ENCODE peak calls at places on chromosomes 7 and 10, in four cellular contexts. P is K562, B is GM12878, K is H1. F is an unnamed sample.

GRCh38 chr7:5354460-5355279 is 69.0 kb downstream of the TNRC18 start:
- DNase-seq in P (no peak), B (no peak), K (no peak), F (peak)

GRCh38 chr10:35642023-35642792 is at the start of gene FZD8:
- DNase-seq in P (peak), B (no peak), K (peak), F (peak)

GRCh38 chr10:74290703-74291102 is 139.7 kb downstream of the ADK start:
- DNase-seq in P (no peak), B (no peak), K (no peak), F (peak)

GRCh38 chr10:61970182-61971015 is 68.9 kb downstream of the ARID5B start:
- DNase-seq in P (no peak), B (no peak), K (no peak), F (no peak)

GRCh38 chr7:70698219-70698832 is 433.6 kb upstream of the GALNT17 start:
- DNase-seq in P (peak), B (no peak), K (no peak), F (peak)

GRCh38 chr7:10237306-10237705 is 736.4 kb upstream of the PHF14 start:
- DNase-seq in P (no peak), B (no peak), K (no peak), F (no peak)

GRCh38 chr7:140304071-140304799 is 94.1 kb downstream of the SLC37A3 start:
- DNase-seq in P (peak), B (peak), K (no peak), F (peak)

GRCh38 chr10:53489783-53490182 is 717.2 kb upstream of the MBL2 start:
- DNase-seq in P (no peak), B (no peak), K (no peak), F (no peak)

GRCh38 chr7:2157473-2158279 is 75.1 kb downstream of the MAD1L1 start:
- DNase-seq in P (no peak), B (no peak), K (no peak), F (peak)

GRCh38 chr10:63005246-63005645 is 127.9 kb upstream of the NRBF2 start:
- DNase-seq in P (no peak), B (peak), K (no peak), F (no peak)

GRCh38 chr10:124125305-124126116 is 32.1 kb upstream of the CHST15 start:
- DNase-seq in P (no peak), B (no peak), K (no peak), F (no peak)

DNA sequence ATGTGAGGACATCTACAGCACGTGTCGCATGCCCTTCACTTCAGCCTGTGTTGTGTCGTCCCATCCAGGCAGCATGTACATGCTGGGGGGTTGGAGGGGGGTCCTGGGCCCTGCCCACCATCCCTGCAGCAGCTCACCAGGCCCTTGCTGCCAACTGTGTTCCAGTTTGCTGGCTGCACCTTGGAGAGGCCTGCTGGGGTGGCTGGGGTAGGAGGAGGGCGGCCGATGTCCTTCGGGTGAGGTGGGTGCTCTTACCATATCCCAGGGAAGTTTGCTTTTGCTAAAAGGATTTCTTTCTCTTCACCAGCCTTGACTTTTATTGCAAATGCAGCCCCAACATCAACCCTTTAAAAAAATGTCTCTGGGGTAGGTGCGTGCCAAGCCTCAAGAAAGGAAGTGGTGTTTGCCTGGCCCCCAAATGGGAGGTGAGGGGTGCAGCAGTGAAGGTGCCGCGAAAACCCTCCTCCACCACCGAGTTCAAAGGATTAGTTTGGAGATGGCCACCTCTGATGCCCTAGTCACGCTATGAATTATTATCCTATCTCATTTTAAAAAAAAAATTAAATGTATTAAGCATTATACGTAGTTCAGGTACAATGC is 165.8 kb upstream of the KLF6 start:
- DNase-seq in P (no peak), B (no peak), K (no peak), F (no peak)
- TF ChIP-seq CHD1 in P (no peak), B (no peak), K (no peak), F (no peak)

GRCh38 chr7:45176886-45177731 is 19.5 kb downstream of the RAMP3 start:
- DNase-seq in P (no peak), B (no peak), K (no peak), F (no peak)

GRCh38 chr7:45179666-45180065 is 22.1 kb downstream of the RAMP3 start:
- DNase-seq in P (no peak), B (no peak), K (no peak), F (no peak)

GRCh38 chr7:45180084-45180986 is 22.7 kb downstream of the RAMP3 start:
- DNase-seq in P (no peak), B (no peak), K (no peak), F (no peak)

GRCh38 chr7:45177801-45178200 is 20.2 kb downstream of the RAMP3 start:
- DNase-seq in P (no peak), B (no peak), K (no peak), F (no peak)

GRCh38 chr7:45178241-45179225 is 20.9 kb downstream of the RAMP3 start:
- DNase-seq in P (peak), B (no peak), K (no peak), F (no peak)
- TF ChIP-seq CHD1 in P (no peak), B (no peak), K (no peak), F (no peak)

DNA sequence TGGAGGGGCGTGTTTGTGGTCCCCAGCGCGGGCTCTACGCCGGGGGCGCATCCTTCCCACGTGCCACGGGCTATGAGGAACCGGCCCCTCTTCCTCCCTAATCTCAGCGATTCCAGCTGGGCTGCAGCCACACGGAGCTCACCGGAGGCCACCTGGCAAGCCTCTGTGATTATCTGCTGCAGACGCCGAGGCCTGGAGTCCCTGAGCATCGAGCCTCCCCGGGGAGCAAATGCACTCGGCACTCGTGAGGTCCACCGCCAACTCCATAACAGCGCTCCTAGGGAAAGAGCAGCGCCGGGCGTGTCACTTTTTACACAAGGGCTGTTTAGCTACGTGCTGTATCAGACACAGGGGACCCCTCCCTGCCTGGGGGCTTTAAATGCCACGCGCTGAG is 101.1 kb downstream of the DYNC2I1 start:
- DNase-seq in P (peak), B (no peak), K (no peak), F (no peak)
- TF ChIP-seq CHD1 in P (no peak), B (no peak), K (no peak), F (no peak)

GRCh38 chr7:97015279-97015678 is 9.4 kb downstream of the DLX5 start:
- DNase-seq in P (no peak), B (no peak), K (no peak), F (no peak)

GRCh38 chr7:97017197-97018125 is 7.2 kb downstream of the DLX5 start:
- DNase-seq in P (no peak), B (no peak), K (no peak), F (no peak)

GRCh38 chr7:97015787-97016391 is 8.7 kb downstream of the DLX5 start:
- DNase-seq in P (no peak), B (no peak), K (no peak), F (no peak)

GRCh38 chr7:97018126-97018601 is 6.5 kb downstream of the DLX5 start:
- DNase-seq in P (no peak), B (no peak), K (peak), F (no peak)

GRCh38 chr7:97016392-97017196 is 8.0 kb downstream of the DLX5 start:
- DNase-seq in P (no peak), B (no peak), K (peak), F (no peak)
- TF ChIP-seq CHD1 in P (no peak), B (no peak), K (no peak), F (no peak)

GRCh38 chr7:132218876-132219275 is 357.4 kb downstream of the PLXNA4 start:
- DNase-seq in P (no peak), B (no peak), K (no peak), F (no peak)
- TF ChIP-seq CHD1 in P (no peak), B (no peak), K (no peak), F (no peak)

GRCh38 chr10:98435178-98435577 is 11.6 kb downstream of the HPS1 start:
- DNase-seq in P (no peak), B (no peak), K (no peak), F (no peak)

GRCh38 chr10:98432330-98432729 is 14.4 kb downstream of the HPS1 start:
- DNase-seq in P (no peak), B (no peak), K (no peak), F (no peak)

GRCh38 chr10:98436704-98437103 is 10.0 kb downstream of the HPS1 start:
- DNase-seq in P (no peak), B (no peak), K (no peak), F (no peak)

GRCh38 chr10:98433371-98433770 is 13.4 kb downstream of the HPS1 start:
- DNase-seq in P (no peak), B (no peak), K (no peak), F (no peak)

DNA sequence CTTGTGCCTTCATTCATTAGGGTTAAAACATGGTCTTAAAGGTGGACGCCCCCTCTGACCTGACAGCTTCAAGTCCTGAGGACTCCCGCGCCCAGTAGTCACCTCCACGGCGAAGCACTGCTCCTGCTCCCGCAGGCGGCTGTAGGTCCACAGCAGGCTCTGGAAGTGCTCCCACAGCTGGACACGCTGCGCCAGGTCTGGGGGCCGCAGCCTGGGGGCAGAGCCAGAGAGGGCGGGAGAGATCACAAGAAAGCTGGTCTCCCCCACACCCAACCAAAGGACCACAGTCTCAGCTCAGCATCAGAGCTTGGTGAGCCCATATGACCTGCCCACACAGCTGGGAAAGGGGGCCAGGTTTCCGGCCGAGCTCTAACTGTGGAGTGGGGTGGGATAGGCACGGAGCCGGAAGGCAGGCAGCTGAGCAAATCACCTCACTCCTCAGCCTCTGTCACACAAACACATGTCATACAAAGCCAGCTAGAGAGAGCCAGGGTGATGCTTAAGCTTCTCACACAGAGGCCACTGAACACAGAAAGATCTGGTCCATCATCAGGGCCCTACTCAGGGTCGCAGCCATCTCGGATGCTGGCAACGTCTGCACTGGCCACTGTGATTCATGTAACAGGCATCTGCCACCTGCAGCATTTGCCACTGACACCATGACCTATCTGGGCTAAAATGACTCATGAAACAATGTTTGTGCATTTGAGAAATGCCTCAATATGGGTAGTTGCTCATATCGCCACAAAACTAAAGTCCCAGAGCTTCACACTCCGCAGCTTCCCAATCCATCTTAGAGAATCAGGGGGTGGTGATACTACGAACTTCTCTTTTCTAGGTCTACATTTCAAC is 12.6 kb downstream of the HPS1 start:
- DNase-seq in P (no peak), B (no peak), K (no peak), F (peak)
- TF ChIP-seq CHD1 in P (no peak), B (no peak), K (no peak), F (no peak)

DNA sequence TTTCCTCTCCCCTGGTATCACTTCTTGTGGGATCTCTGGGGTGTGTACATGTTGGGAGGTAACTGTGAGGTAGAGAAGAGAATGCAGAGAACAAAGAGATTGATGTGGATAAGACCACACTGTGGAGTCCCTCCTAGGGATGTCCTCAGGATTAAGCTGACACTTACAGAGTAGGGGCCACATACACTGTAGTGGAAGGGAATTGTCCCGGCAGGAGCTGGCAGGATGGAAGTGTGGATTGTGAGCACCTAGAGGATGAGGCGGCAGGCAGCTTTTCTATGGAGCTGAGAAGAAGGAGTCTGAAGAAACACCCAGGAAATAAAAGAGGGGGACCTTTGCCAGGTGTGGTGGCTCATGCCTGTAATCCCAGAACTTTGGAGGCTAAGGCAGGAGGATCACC is 13.5 kb downstream of the AGFG2 start:
- DNase-seq in P (no peak), B (no peak), K (no peak), F (no peak)
- TF ChIP-seq CHD1 in P (no peak), B (no peak), K (no peak), F (no peak)

GRCh38 chr10:15341502-15342128 is 29.5 kb downstream of the FAM171A1 start:
- DNase-seq in P (no peak), B (no peak), K (no peak), F (no peak)
- TF ChIP-seq CHD1 in P (no peak), B (no peak), K (no peak), F (no peak)

GRCh38 chr7:48180981-48181380 is 9.7 kb downstream of the ABCA13 start:
- DNase-seq in P (no peak), B (no peak), K (no peak), F (peak)
- TF ChIP-seq CHD1 in P (no peak), B (no peak), K (no peak), F (no peak)

GRCh38 chr10:7525314-7526016 is 114.6 kb upstream of the SFMBT2 start:
- DNase-seq in P (peak), B (peak), K (peak), F (peak)

GRCh38 chr10:7527468-7527867 is 116.6 kb upstream of the SFMBT2 start:
- DNase-seq in P (no peak), B (no peak), K (no peak), F (no peak)

GRCh38 chr10:7526017-7526400 is 115.2 kb upstream of the SFMBT2 start:
- DNase-seq in P (no peak), B (no peak), K (no peak), F (no peak)

GRCh38 chr10:7532723-7533498 is 122.1 kb upstream of the SFMBT2 start:
- DNase-seq in P (no peak), B (no peak), K (no peak), F (no peak)

DNA sequence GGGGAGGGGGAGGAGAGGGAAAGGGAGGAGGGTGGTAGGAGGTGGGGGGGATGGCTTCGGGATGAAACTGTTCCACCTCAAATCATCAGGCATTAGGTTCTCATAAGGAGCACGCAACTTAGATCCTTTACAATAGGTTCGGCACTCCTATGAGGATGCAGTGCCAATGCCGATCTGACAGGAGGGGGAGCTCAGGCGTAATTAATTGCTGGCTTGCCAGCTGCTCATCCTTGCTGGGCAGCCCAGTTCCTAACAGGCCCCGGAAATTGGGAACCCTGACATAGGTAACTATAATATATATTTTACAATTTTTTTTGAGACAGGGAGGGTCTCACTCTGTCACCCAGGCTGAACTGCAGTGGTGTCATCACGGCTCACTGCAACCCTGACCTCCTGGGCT is 118.8 kb upstream of the SFMBT2 start:
- DNase-seq in P (no peak), B (no peak), K (peak), F (no peak)
- TF ChIP-seq CHD1 in P (no peak), B (no peak), K (no peak), F (no peak)

F was measured in IMR-90.